ENCODE peak calls at places on chromosomes 1 and 21, in seven cellular contexts. K is neural progenitor cell, T is GM23338, G is MM.1S, V is GM23248, F is HCT116, A is hepatocyte. I is an unnamed sample.

GRCh38 chr1:247084771-247085170 is 6.2 kb upstream of the ZNF670 start:
- DNase-seq in G (no peak), V (no peak), F (no peak), A (no peak), T (no peak), K (no peak), I (no peak)

GRCh38 chr1:31571340-31572295 is 4.7 kb upstream of the TINAGL1 start:
- DNase-seq in T (no peak), K (peak; percentile 1), V (no peak), A (no peak), F (no peak), G (no peak), I (no peak)

GRCh38 chr1:55443175-55443933 is 228.2 kb upstream of the USP24 start:
- DNase-seq in T (no peak), V (peak; percentile 99), K (no peak), A (peak; percentile 74), F (peak; percentile 60), G (no peak), I (peak; percentile 91)

GRCh38 chr1:226308166-226308722 is 720 bp downstream of the LIN9 start:
- DNase-seq in T (peak; percentile 51), K (peak; percentile 5), F (no peak), A (no peak), V (no peak), G (peak; percentile 14), I (peak; percentile 33)

GRCh38 chr1:64038965-64039926 is 164.2 kb upstream of the UBE2U start:
- DNase-seq in V (peak; percentile 96), K (peak; percentile 31), G (peak; percentile 39), A (peak; percentile 77), T (peak; percentile 72), F (peak; percentile 15), I (peak; percentile 99)

GRCh38 chr1:227766015-227766634 is 30.9 kb downstream of the SNAP47 start:
- DNase-seq in G (no peak), K (no peak), V (peak; percentile 15), A (peak; percentile 43), T (no peak), F (no peak), I (peak; percentile 96)

GRCh38 chr21:18049461-18049860 is 195.2 kb upstream of the CHODL start:
- DNase-seq in T (no peak), G (no peak), K (no peak), A (no peak), V (no peak), F (no peak), I (no peak)

GRCh38 chr21:36246080-36246631 is 73.8 kb upstream of the MORC3 start:
- DNase-seq in A (no peak), T (no peak), K (no peak), G (no peak), V (no peak), F (no peak), I (no peak)

GRCh38 chr1:168833352-168833751 is 104.3 kb upstream of the DPT start:
- DNase-seq in V (no peak), F (no peak), T (no peak), K (no peak), G (no peak), A (no peak), I (no peak)

GRCh38 chr1:186974774-186975181 is 146.0 kb downstream of the PLA2G4A start:
- DNase-seq in G (no peak), T (no peak), K (no peak), V (peak; percentile 97), A (peak; percentile 31), F (no peak), I (peak; percentile 75)

GRCh38 chr1:95369985-95370670 is 136.1 kb downstream of the RWDD3 start:
- DNase-seq in T (no peak), V (no peak), K (no peak), A (peak; percentile 13), F (no peak), G (no peak), I (no peak)

GRCh38 chr1:216670118-216670870 is 52.9 kb downstream of the ESRRG start:
- DNase-seq in F (no peak), G (no peak), V (peak; percentile 17), K (no peak), T (peak; percentile 15), A (peak; percentile 13), I (peak; percentile 30)

GRCh38 chr1:218409946-218410510 is 64.9 kb downstream of the TGFB2 start:
- DNase-seq in T (no peak), G (no peak), A (no peak), K (no peak), F (no peak), V (peak; percentile 62), I (peak; percentile 74)

GRCh38 chr21:41562101-41563000 is 54.4 kb upstream of the TMPRSS2 start:
- DNase-seq in A (no peak), V (peak; percentile 61), F (no peak), T (no peak), G (peak; percentile 5), K (no peak), I (no peak)

GRCh38 chr1:219058891-219059820 is 114.5 kb upstream of the LYPLAL1 start:
- DNase-seq in F (no peak), A (no peak), K (no peak), V (no peak), T (no peak), G (peak; percentile 6), I (no peak)

GRCh38 chr1:81703736-81704463 is 96.8 kb upstream of the ADGRL2 start:
- DNase-seq in G (no peak), A (no peak), F (no peak), T (no peak), V (peak; percentile 67), K (peak; percentile 53), I (peak; percentile 85)

GRCh38 chr1:17016317-17016661 is 4.6 kb upstream of the ATP13A2 start:
- DNase-seq in T (peak; percentile 24), F (no peak), V (peak; percentile 74), K (no peak), A (no peak), G (no peak), I (peak; percentile 50)

GRCh38 chr21:44365251-44365966 is 12.0 kb downstream of the TRPM2 start:
- DNase-seq in K (no peak), G (no peak), V (no peak), F (no peak), A (no peak), T (no peak), I (no peak)

GRCh38 chr21:44005071-44005470 is 7.0 kb upstream of the TRAPPC10 start:
- DNase-seq in K (no peak), T (no peak), A (no peak), F (no peak), G (no peak), V (no peak), I (no peak)

GRCh38 chr1:53401815-53402745 is 57.1 kb upstream of the DMRTB1 start:
- DNase-seq in F (no peak), K (no peak), T (no peak), V (no peak), G (no peak), A (no peak), I (no peak)

GRCh38 chr1:8858112-8858668 is 20.3 kb downstream of the ENO1 start:
- DNase-seq in K (no peak), T (no peak), A (peak; percentile 60), G (no peak), F (no peak), V (no peak), I (peak; percentile 80)

GRCh38 chr1:212415107-212415841 is 588 bp upstream of the PACC1 start:
- DNase-seq in G (no peak), F (no peak), V (no peak), T (peak; percentile 25), K (no peak), A (no peak), I (no peak)

GRCh38 chr21:46264046-46264689 is 21.2 kb downstream of the MCM3AP start:
- DNase-seq in T (no peak), A (no peak), F (no peak), G (no peak), K (no peak), V (no peak), I (no peak)

GRCh38 chr1:109979489-109980091 is 5.0 kb upstream of the AHCYL1 start:
- DNase-seq in G (no peak), K (no peak), T (no peak), A (no peak), V (peak; percentile 88), F (no peak), I (peak; percentile 57)

GRCh38 chr21:44495641-44496040 is 40.3 kb downstream of the LRRC3 start:
- DNase-seq in V (no peak), T (no peak), F (no peak), K (no peak), G (no peak), A (no peak), I (no peak)

GRCh38 chr21:45146801-45147200 is 72.4 kb downstream of the ADARB1 start:
- DNase-seq in T (no peak), F (no peak), A (no peak), K (no peak), V (no peak), G (no peak), I (no peak)

GRCh38 chr1:90725961-90726715 is 9.0 kb upstream of the BARHL2 start:
- DNase-seq in G (no peak), A (no peak), T (peak; percentile 48), K (peak; percentile 81), V (peak; percentile 30), F (no peak), I (no peak)
- TF ChIP-seq EZH2 in G (no peak), A (peak; percentile 5), T (peak; percentile 98), K (no peak), V (peak; percentile 77), F (no peak), I (no peak)

GRCh38 chr1:30407862-30408580 is 315.4 kb downstream of the MATN1 start:
- DNase-seq in F (no peak), K (no peak), T (no peak), G (no peak), V (peak; percentile 50), A (no peak), I (no peak)
- TF ChIP-seq EZH2phosphoT487 in F (no peak), K (no peak), T (no peak), G (no peak), V (no peak), A (no peak), I (no peak)

GRCh38 chr1:18643154-18644012 is 12.7 kb downstream of the PAX7 start:
- DNase-seq in F (no peak), A (no peak), T (peak; percentile 78), K (peak; percentile 93), V (no peak), G (no peak), I (peak; percentile 26)
- TF ChIP-seq EZH2 in F (no peak), A (peak; percentile 96), T (peak; percentile 93), K (peak; percentile 79), V (no peak), G (no peak), I (peak; percentile 92)

DNA sequence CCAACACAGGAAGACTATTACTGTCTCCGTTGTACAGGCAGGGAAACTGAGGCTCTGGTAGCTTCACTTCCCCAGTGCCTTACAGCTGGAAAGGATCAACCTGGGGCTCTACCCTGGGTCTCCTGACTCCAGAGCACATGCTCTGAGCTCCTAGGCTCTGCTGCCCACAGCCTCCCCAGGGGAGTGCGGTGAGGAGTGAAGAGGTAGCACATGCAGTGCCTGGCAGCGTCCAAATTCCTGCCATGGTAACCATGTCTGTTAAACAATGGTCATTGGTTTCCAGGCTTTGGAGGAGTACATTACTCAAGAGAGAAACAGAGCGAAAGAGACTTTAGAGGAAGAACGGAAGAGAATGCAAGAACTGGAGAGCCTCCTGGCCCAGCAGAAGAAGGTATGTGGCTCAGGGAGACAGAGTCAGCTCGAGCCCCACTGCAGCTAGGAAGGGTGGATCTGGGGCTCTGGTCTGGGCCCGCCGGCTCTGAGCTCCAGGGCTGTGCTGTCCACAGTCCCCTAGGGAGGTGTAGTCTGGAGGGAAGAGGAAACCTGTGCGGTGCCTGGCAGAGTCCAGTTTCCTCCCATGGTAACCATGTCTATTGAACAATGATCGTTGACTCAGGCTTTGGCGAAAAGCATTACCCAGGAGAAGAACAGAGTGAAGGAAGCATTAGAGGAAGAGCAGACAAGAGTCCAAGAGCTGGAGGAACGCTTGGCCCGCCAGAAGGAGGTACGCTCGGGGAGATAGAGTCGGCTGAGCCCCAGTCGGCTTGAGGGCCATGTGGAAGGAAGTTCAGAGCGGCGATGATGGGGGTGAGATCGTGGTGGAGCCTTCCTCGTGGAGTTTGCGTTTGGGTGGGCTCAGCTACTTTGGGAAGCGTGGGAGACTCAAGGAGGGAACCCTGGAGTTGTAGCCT is 64.6 kb upstream of the EFHD2 start:
- DNase-seq in G (no peak), K (no peak), T (no peak), A (no peak), V (no peak), F (no peak), I (no peak)
- TF ChIP-seq EZH2phosphoT487 in G (no peak), K (no peak), T (no peak), A (no peak), V (no peak), F (no peak), I (no peak)

I was measured in PC-3.